ENCODE peak calls at places on chromosomes 3 and 15, in seven cellular contexts. R is LoVo; H is HTR-8/SVneo; I is H9; N is renal cortical epithelial cell; F is frontal cortex; Q is stimulated activated naive B cell treated with anti-CD40 and anti-IgM and Interleukin-4, amounts not matched to agents 10 μg/mL and 1 μg/mL and 100 μg/mL, for 72 hours. J is an unnamed sample.

GRCh38 chr3:13824521-13825316 is 55.2 kb downstream of the WNT7A start:
- DNase-seq in R (no peak), H (no peak), I (no peak), N (peak), F (no peak), Q (no peak), J (no peak)

GRCh38 chr3:50517721-50518206 is 14.3 kb upstream of the CACNA2D2 start:
- DNase-seq in R (no peak), H (no peak), I (no peak), N (no peak), F (no peak), Q (no peak), J (no peak)

GRCh38 chr3:127137113-127137512 is 55.8 kb upstream of the PRR23E start:
- DNase-seq in R (no peak), H (no peak), I (no peak), N (no peak), F (no peak), Q (no peak), J (no peak)

GRCh38 chr3:9352917-9353823 is 9.7 kb upstream of the THUMPD3 start:
- DNase-seq in R (peak), H (peak), I (peak), N (peak), F (peak), Q (peak), J (peak)

GRCh38 chr15:80093854-80094418 is 34.5 kb downstream of the ZFAND6 start:
- DNase-seq in R (peak), H (no peak), I (no peak), N (peak), F (no peak), Q (no peak), J (peak)

GRCh38 chr3:68728343-68728742 is 204.0 kb downstream of the TAFA4 start:
- DNase-seq in R (no peak), H (no peak), I (no peak), N (no peak), F (no peak), Q (no peak), J (no peak)

GRCh38 chr3:8482960-8483665 is 18.5 kb upstream of the LMCD1 start:
- DNase-seq in R (peak), H (peak), I (no peak), N (peak), F (peak), Q (no peak), J (no peak)

GRCh38 chr3:17577795-17578520 is 164.5 kb downstream of the TBC1D5 start:
- DNase-seq in R (no peak), H (no peak), I (no peak), N (peak), F (no peak), Q (no peak), J (no peak)

GRCh38 chr15:75648156-75649000 is 666 bp downstream of the SNX33 start:
- DNase-seq in R (no peak), H (no peak), I (peak), N (peak), F (peak), Q (no peak), J (peak)

GRCh38 chr15:71471347-71471746 is 339.0 kb upstream of the NR2E3 start:
- DNase-seq in R (peak), H (peak), I (no peak), N (peak), F (no peak), Q (no peak), J (no peak)

GRCh38 chr3:121231872-121232271 is 313.9 kb downstream of the POLQ start:
- DNase-seq in R (no peak), H (no peak), I (no peak), N (peak), F (no peak), Q (no peak), J (no peak)

GRCh38 chr3:98733055-98733777 is 29.9 kb upstream of the ST3GAL6 start:
- DNase-seq in R (no peak), H (peak), I (no peak), N (no peak), F (peak), Q (no peak), J (no peak)

GRCh38 chr3:121411554-121411953 is 134.2 kb downstream of the POLQ start:
- DNase-seq in R (no peak), H (no peak), I (no peak), N (no peak), F (no peak), Q (no peak), J (no peak)

GRCh38 chr3:33750216-33750558 is 32.1 kb upstream of the CLASP2 start:
- DNase-seq in R (no peak), H (no peak), I (no peak), N (no peak), F (no peak), Q (no peak), J (no peak)